ENCODE peak calls at places on chromosomes 12 and 14, in seven cellular contexts. P is endothelial cell of umbilical vein, A is left ventricle myocardium inferior, Y is heart left ventricle, O is upper lobe of right lung, N is aorta, U is fibroblast of lung. G is an unnamed sample.

GRCh38 chr14:68896132-68896531 is 83.0 kb downstream of the ACTN1 start:
- DNase-seq in P (peak; percentile 21), A (no peak), U (no peak), O (no peak), N (peak; percentile 70), Y (no peak), G (peak; percentile 27)

GRCh38 chr12:102439391-102440108 is 40.8 kb downstream of the IGF1 start:
- DNase-seq in U (peak; percentile 78), Y (no peak), N (no peak), P (no peak), O (no peak), A (no peak), G (no peak)

GRCh38 chr12:28604240-28604639 is 414.0 kb downstream of the CCDC91 start:
- DNase-seq in U (no peak), O (no peak), Y (no peak), P (no peak), A (no peak), N (no peak), G (no peak)

GRCh38 chr12:112103758-112104504 is 4.7 kb downstream of the NAA25 start:
- DNase-seq in U (no peak), O (no peak), P (no peak), N (no peak), Y (no peak), A (no peak), G (no peak)

GRCh38 chr12:91183565-91183964 is 948 bp upstream of the DCN start:
- DNase-seq in P (no peak), U (no peak), N (no peak), A (no peak), Y (no peak), O (no peak), G (no peak)

GRCh38 chr12:69540606-69541386 is 44.5 kb upstream of the CCT2 start:
- DNase-seq in A (no peak), U (peak; percentile 71), O (no peak), N (no peak), P (no peak), Y (no peak), G (no peak)

GRCh38 chr12:109967383-109968031 is 28.7 kb downstream of the GIT2 start:
- DNase-seq in N (no peak), U (no peak), O (no peak), P (no peak), A (no peak), Y (no peak), G (no peak)

GRCh38 chr12:57896139-57896436 is 45.3 kb upstream of the ATP23 start:
- DNase-seq in N (no peak), U (peak; percentile 63), O (no peak), Y (no peak), A (no peak), P (no peak), G (no peak)

GRCh38 chr12:84661732-84662326 is 250.8 kb downstream of the SLC6A15 start:
- DNase-seq in P (no peak), A (no peak), O (no peak), Y (no peak), N (no peak), U (peak; percentile 26), G (no peak)

GRCh38 chr14:31154956-31155355 is 52.6 kb downstream of the HECTD1 start:
- DNase-seq in U (peak; percentile 35), Y (no peak), N (no peak), A (no peak), P (no peak), O (no peak), G (no peak)

GRCh38 chr12:110005319-110005973 is 6.2 kb downstream of the ANKRD13A start:
- DNase-seq in U (no peak), A (no peak), O (no peak), Y (no peak), P (no peak), N (no peak), G (no peak)

GRCh38 chr12:103085541-103085940 is 128.1 kb downstream of the ASCL1 start:
- DNase-seq in P (no peak), A (no peak), O (no peak), Y (no peak), N (no peak), U (no peak), G (no peak)

GRCh38 chr14:65411656-65412188 is 808 bp upstream of the FUT8 start:
- DNase-seq in Y (peak; percentile 95), O (peak; percentile 96), A (peak; percentile 94), U (peak; percentile 92), N (peak; percentile 97), P (peak; percentile 93), G (peak; percentile 94)

GRCh38 chr14:50015708-50016107 is 100.7 kb downstream of the VCPKMT start:
- DNase-seq in P (no peak), N (no peak), Y (no peak), U (no peak), A (no peak), O (no peak), G (no peak)

GRCh38 chr12:97758102-97758501 is 295.5 kb downstream of the RMST start:
- DNase-seq in U (no peak), N (no peak), O (no peak), A (no peak), P (no peak), Y (no peak), G (no peak)
- H3K27ac ChIP-seq in U (no peak overlapping the region), N (no peak overlapping the region), O (peak overlapping the region; percentile 45), A (peak overlapping the region; percentile 63), P (no peak overlapping the region), Y (peak overlapping the region; percentile 78), G (peak overlapping the region; percentile 62)

DNA sequence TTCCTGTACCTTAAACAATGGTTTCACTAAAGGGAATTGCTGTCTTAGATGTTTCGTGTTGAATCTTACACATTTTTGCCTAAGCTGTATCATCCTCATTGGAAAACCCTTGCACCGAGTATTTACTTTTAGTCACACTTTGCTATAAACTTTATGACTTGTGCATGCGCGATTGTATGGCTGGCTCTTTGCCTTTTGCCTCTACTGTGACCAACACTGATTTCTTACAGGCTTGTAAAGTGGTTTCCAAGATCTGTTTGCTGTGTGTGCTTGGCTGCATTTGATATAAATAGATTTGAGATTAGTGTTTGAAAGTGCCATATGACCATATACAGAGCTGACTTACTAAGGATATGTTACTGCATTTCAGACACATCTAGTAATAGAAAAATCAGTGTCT is 40.5 kb downstream of the RASSF3 start:
- DNase-seq in P (peak; percentile 45), N (no peak), Y (no peak), U (no peak), O (no peak), A (no peak), G (no peak)
- H3K27ac ChIP-seq in P (no peak overlapping the region), N (peak overlapping the region; percentile 88), Y (peak overlapping the region; percentile 44), U (no peak overlapping the region), O (no peak overlapping the region), A (peak overlapping the region; percentile 75), G (no peak overlapping the region)

DNA sequence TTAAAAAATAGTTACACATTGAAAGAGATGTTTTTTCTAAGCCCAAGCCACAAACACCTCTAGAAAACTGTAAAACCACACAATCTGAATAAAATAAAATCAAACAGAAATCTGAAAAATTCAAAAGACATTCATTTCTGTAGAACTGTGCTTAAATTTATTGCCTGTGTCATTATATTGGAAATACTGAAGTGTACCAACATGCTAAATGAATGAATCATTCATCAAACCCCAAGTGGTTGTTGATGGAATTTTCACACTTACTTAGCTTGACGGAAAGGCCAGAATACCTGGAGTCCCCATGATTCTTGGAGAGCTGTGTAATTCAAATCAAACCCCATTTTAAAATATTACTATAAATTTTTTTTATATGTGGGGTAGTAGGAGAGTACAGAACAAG is 2.7 kb downstream of the KITLG start:
- DNase-seq in U (no peak), A (no peak), P (peak; percentile 31), N (no peak), Y (no peak), O (no peak), G (no peak)
- H3K27ac ChIP-seq in U (no peak overlapping the region), A (no peak overlapping the region), P (no peak overlapping the region), N (no peak overlapping the region), Y (no peak overlapping the region), O (no peak overlapping the region), G (no peak overlapping the region)

DNA sequence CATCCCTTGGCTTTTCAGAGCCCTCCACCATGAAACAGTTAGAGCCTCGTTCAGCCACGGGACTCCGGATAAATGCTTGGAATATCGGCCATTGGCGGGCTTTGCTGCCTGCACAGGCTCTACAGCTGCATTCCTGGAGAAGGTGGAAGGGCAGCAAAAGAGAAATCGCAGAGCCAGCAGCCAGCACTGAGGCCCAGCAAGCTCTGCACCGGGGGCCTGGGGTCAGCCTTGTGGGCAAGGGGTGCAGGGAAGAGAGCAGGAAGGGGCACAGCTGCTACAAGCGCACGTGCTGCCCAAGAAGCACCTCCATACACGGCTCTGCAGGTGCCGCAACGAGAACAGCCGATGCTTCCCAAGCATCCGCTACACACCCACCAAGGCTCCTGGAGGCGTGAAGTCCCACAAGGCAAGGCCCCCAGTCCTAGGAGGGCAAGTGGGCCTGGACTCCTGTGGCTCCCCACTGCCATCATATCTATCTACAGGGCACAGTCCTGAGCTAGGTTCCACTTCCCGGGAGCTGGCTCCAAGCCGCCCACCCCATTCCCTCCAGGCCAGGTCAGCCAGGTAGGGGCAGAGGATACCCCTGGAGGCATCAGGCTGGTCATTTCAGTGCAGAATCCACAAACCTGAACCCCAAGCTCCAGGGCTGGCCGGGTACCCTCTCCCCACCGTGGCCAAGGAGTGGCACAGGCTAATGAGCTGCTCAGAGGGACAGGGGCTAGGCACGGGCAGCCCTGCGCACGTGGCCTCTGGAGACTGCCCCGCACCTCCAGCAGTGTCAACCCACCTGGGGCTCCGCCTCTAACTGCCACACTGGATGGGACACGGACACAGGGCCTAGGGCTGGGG is 40.2 kb downstream of the CCNK start:
- DNase-seq in P (no peak), N (no peak), A (peak; percentile 13), Y (peak; percentile 20), O (no peak), U (no peak), G (peak; percentile 24)
- H3K27ac ChIP-seq in P (no peak overlapping the region), N (no peak overlapping the region), A (no peak overlapping the region), Y (no peak overlapping the region), O (no peak overlapping the region), U (no peak overlapping the region), G (no peak overlapping the region)

DNA sequence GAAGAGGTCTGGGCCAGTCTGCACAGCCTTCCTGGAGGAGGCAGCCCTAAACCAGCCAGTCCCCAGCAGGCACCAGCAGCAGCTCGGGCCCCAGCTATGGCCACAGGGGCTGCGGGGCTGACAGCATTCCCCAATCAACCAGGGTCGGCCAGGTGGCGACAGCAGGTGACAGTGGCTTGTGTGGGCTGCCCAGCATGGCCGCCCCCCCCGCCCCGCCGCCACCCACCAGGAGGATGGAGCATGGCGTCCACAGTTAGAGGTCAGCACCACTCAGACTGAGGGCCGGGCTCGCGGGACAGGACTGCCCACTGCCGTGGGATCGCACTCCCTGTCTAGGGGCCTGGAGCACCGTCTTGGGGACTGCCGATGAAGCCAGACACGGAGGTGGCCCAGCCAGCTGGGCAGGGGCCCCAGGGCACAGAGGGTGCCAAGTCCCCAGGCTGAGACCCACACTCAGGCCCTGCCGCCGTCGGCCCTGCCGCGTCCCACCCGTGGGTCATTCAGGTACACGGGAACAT is 15.0 kb downstream of the AKT1 start:
- DNase-seq in O (no peak), N (no peak), P (no peak), Y (no peak), A (no peak), U (no peak), G (no peak)
- H3K27ac ChIP-seq in O (no peak overlapping the region), N (no peak overlapping the region), P (no peak overlapping the region), Y (no peak overlapping the region), A (no peak overlapping the region), U (no peak overlapping the region), G (no peak overlapping the region)

GRCh38 chr12:130162771-130163460 is 652 bp downstream of the FZD10 start:
- DNase-seq in O (peak; percentile 58), U (no peak), A (no peak), N (peak; percentile 64), Y (no peak), P (no peak), G (no peak)
- H3K27ac ChIP-seq in O (no peak overlapping the region), U (no peak overlapping the region), A (no peak overlapping the region), N (no peak overlapping the region), Y (no peak overlapping the region), P (no peak overlapping the region), G (no peak overlapping the region)

G was measured in lower lobe of right lung.